ENCODE peak calls at places on chromosomes 5 and 9, in nine cellular contexts. A, R, N, W, I, P, C, Q and K are unnamed samples.

GRCh38 chr9:69513291-69513690 is 158.9 kb downstream of the APBA1 start:
- DNase-seq in I (no peak), P (no peak), R (no peak), A (no peak), Q (no peak), C (no peak), N (no peak), W (no peak), K (no peak)

GRCh38 chr5:129112295-129112694 is 17.7 kb downstream of the ISOC1 start:
- DNase-seq in C (no peak), R (no peak), W (no peak), P (no peak), N (no peak), I (no peak), A (peak), Q (no peak), K (no peak)

GRCh38 chr5:78720234-78720985 is 71.8 kb upstream of the LHFPL2 start:
- DNase-seq in Q (no peak), N (peak), R (peak), C (no peak), I (no peak), W (no peak), P (no peak), A (no peak), K (peak)

GRCh38 chr9:115395511-115396021 is 277.6 kb upstream of the TNC start:
- DNase-seq in P (no peak), I (peak), N (peak), R (no peak), W (no peak), A (peak), Q (no peak), C (no peak), K (peak)

GRCh38 chr9:71627537-71627936 is 140.8 kb downstream of the CEMIP2 start:
- DNase-seq in I (no peak), Q (no peak), P (no peak), C (no peak), R (no peak), W (no peak), A (no peak), N (no peak), K (no peak)

GRCh38 chr5:148996270-148996669 is 66.6 kb downstream of the SH3TC2 start:
- DNase-seq in I (no peak), P (no peak), R (no peak), W (no peak), Q (no peak), A (no peak), N (no peak), C (no peak), K (no peak)

GRCh38 chr9:77599492-77599891 is 48.6 kb downstream of the GNA14 start:
- DNase-seq in P (no peak), I (no peak), W (no peak), C (no peak), Q (no peak), A (no peak), R (no peak), N (no peak), K (no peak)

GRCh38 chr9:133127340-133127981 is 6.4 kb upstream of the RALGDS start:
- DNase-seq in N (no peak), A (no peak), W (no peak), Q (peak), R (peak), C (no peak), P (no peak), I (peak), K (no peak)

GRCh38 chr9:124632077-124632621 is 125.0 kb upstream of the NR5A1 start:
- DNase-seq in R (no peak), I (no peak), Q (no peak), P (peak), C (no peak), W (no peak), N (no peak), A (peak), K (no peak)

GRCh38 chr5:464446-464842 is 21.5 kb downstream of the EXOC3 start:
- DNase-seq in P (no peak), N (no peak), A (no peak), R (no peak), I (no peak), Q (no peak), W (no peak), C (peak), K (no peak)

GRCh38 chr5:72160959-72161358 is 53.7 kb downstream of the MAP1B start:
- DNase-seq in R (no peak), Q (no peak), C (no peak), W (no peak), P (peak), N (no peak), A (peak), I (no peak), K (no peak)

GRCh38 chr5:78698218-78698751 is 49.7 kb upstream of the LHFPL2 start:
- DNase-seq in I (no peak), C (no peak), W (no peak), Q (no peak), P (peak), N (no peak), A (peak), R (no peak), K (peak)

GRCh38 chr9:126854734-126855133 is 5.7 kb upstream of the ZBTB34 start:
- DNase-seq in Q (no peak), C (no peak), P (no peak), R (no peak), A (no peak), W (no peak), N (no peak), I (no peak), K (no peak)